ENCODE peak calls at places on chromosomes 13 and 19, in ten cellular contexts. Q is NCI-H2227 treated with DMSO at 0.1 percent for 48 hours; C is iris pigment epithelial cell; R is GM03348; K is brain microvascular endothelial cell; S is activated T-cell treated with anti-CD3 and anti-CD28 coated beads for 1 hour; D is occipital lobe; X is epithelial cell of esophagus; B is stimulated activated CD8-positive, alpha-beta memory T cell treated with anti-CD3 and anti-CD28 coated beads, Interleukin-15, amount 100 ng/mL, for 4 hours; Y is frontal cortex. T is an unnamed sample.

GRCh38 chr13:110307697-110308376 is 753 bp downstream of the COL4A2 start:
- DNase-seq in S (no peak), Y (no peak), Q (no peak), X (peak), D (peak), K (no peak), R (peak), C (peak), B (no peak), T (peak)

GRCh38 chr19:16078759-16079707 is 2.7 kb downstream of the TPM4 start:
- DNase-seq in Q (peak), K (peak), C (peak), D (no peak), B (peak), S (peak), R (peak), X (peak), Y (peak), T (peak)

GRCh38 chr13:26965976-26966375 is 205.4 kb upstream of the GPR12 start:
- DNase-seq in B (no peak), X (no peak), K (peak), C (peak), Q (peak), D (peak), Y (no peak), S (no peak), R (no peak), T (no peak)

GRCh38 chr13:22690756-22691155 is 490.0 kb upstream of the SGCG start:
- DNase-seq in R (no peak), Q (no peak), D (no peak), Y (no peak), K (no peak), B (no peak), X (no peak), C (no peak), S (no peak), T (no peak)

GRCh38 chr13:59677966-59678814 is 485.5 kb downstream of the DIAPH3 start:
- DNase-seq in X (peak), Q (peak), Y (peak), D (no peak), C (peak), B (no peak), K (peak), S (no peak), R (peak), T (peak)

GRCh38 chr13:66972659-66973058 is 257.5 kb downstream of the PCDH9 start:
- DNase-seq in S (no peak), R (no peak), B (no peak), X (peak), C (peak), Q (no peak), D (no peak), Y (no peak), K (no peak), T (no peak)

GRCh38 chr13:39263033-39263432 is 224.8 kb downstream of the NHLRC3 start:
- DNase-seq in S (no peak), C (peak), D (no peak), K (peak), X (peak), B (no peak), Y (peak), Q (no peak), R (peak), T (peak)

GRCh38 chr19:12597594-12597993 is 13.0 kb downstream of the ZNF490 start:
- DNase-seq in Y (no peak), C (no peak), D (no peak), R (no peak), B (no peak), Q (no peak), K (no peak), S (no peak), X (no peak), T (no peak)